ENCODE peak calls at places on chromosomes 4 and X, in four cellular contexts. N is cardiac muscle cell, D is neural progenitor cell, E is neural crest cell. B is an unnamed sample.

GRCh38 chrX:15207384-15207783 is 62.5 kb downstream of the ASB9 start:
- DNase-seq in D (no peak), E (no peak), N (no peak), B (no peak)

GRCh38 chr4:38169524-38169923 is 209.3 kb downstream of the PTTG2 start:
- DNase-seq in N (no peak), E (no peak), D (no peak), B (no peak)

GRCh38 chr4:13483142-13484044 is 747 bp downstream of the RAB28 start:
- DNase-seq in N (peak), D (peak), E (peak), B (peak)

GRCh38 chr4:66687393-66687971 is 857.8 kb downstream of the CENPC start:
- DNase-seq in N (no peak), D (no peak), E (no peak), B (no peak)

GRCh38 chrX:19673334-19674040 is 158.2 kb upstream of the MAP3K15 start:
- DNase-seq in N (no peak), D (no peak), E (no peak), B (peak)

GRCh38 chr4:125639182-125639621 is 324.4 kb downstream of the FAT4 start:
- DNase-seq in D (peak), E (no peak), N (peak), B (peak)

GRCh38 chr4:149914521-149915115 is 99.0 kb upstream of the IQCM start:
- DNase-seq in E (peak), N (peak), D (peak), B (peak)

GRCh38 chrX:77160301-77160700 is 286.9 kb upstream of the FGF16 start:
- DNase-seq in N (no peak), E (no peak), D (peak), B (no peak)

GRCh38 chrX:47662144-47662657 is 3.2 kb upstream of the UXT start:
- DNase-seq in D (no peak), N (no peak), E (no peak), B (no peak)

GRCh38 chrX:12975670-12975965 is 708 bp downstream of the TMSB4X start:
- DNase-seq in E (no peak), N (peak), D (peak), B (no peak)

GRCh38 chr4:97404876-97405523 is 738.3 kb downstream of the STPG2 start:
- DNase-seq in N (no peak), E (no peak), D (no peak), B (no peak)

GRCh38 chr4:108114503-108114902 is 54.2 kb downstream of the LEF1 start:
- DNase-seq in E (no peak), N (peak), D (peak), B (no peak)

GRCh38 chrX:1491851-1492349 is 39.2 kb upstream of the ASMTL start:
- DNase-seq in E (peak), D (peak), N (peak), B (no peak)

GRCh38 chr4:80097395-80098177 is 24.6 kb upstream of the ANTXR2 start:
- DNase-seq in D (no peak), N (no peak), E (no peak), B (peak)

GRCh38 chr4:118967393-118967792 is 78.7 kb downstream of the SYNPO2 start:
- DNase-seq in D (no peak), E (no peak), N (no peak), B (peak)

GRCh38 chr4:73832651-73833237 is 3.7 kb upstream of the CXCL6 start:
- DNase-seq in N (no peak), E (no peak), D (no peak), B (no peak)

GRCh38 chrX:1899841-1900240 is 285.0 kb downstream of the ASMT start:
- DNase-seq in E (no peak), N (no peak), D (no peak), B (no peak)

GRCh38 chr4:34220601-34221000 is 2023.7 kb downstream of the ARAP2 start:
- DNase-seq in D (no peak), N (no peak), E (no peak), B (no peak)

GRCh38 chrX:34132028-34132427 is at the start of gene FAM47A:
- DNase-seq in D (no peak), N (no peak), E (no peak), B (no peak)

GRCh38 chr4:107366016-107366415 is 329.9 kb upstream of the DKK2 start:
- DNase-seq in N (no peak), E (no peak), D (no peak), B (peak)

GRCh38 chrX:54043084-54043483 is 1.2 kb downstream of the PHF8 start:
- DNase-seq in E (no peak), N (no peak), D (no peak), B (no peak)

GRCh38 chr4:139184129-139184528 is 7.1 kb upstream of the ELF2 start:
- DNase-seq in D (no peak), E (no peak), N (no peak), B (no peak)

GRCh38 chr4:169080970-169081369 is 70.9 kb upstream of the CBR4 start:
- DNase-seq in N (no peak), E (no peak), D (no peak), B (peak)

GRCh38 chr4:141643557-141643956 is 7.2 kb downstream of the IL15 start:
- DNase-seq in N (no peak), D (no peak), E (no peak), B (no peak)

GRCh38 chr4:148097811-148098210 is 344.4 kb downstream of the NR3C2 start:
- DNase-seq in E (no peak), N (no peak), D (no peak), B (no peak)

GRCh38 chr4:189124149-189124758 is 816.4 kb upstream of the FRG1 start:
- DNase-seq in N (peak), D (peak), E (peak), B (peak)

GRCh38 chrX:17414057-17414658 is 39.2 kb downstream of the NHS start:
- DNase-seq in E (no peak), D (no peak), N (no peak), B (no peak)

GRCh38 chrX:49179358-49179757 is 6.8 kb downstream of the PRICKLE3 start:
- DNase-seq in D (no peak), N (no peak), E (no peak), B (no peak)

GRCh38 chr4:187006189-187006618 is 282.5 kb upstream of the FAT1 start:
- DNase-seq in D (no peak), E (no peak), N (no peak), B (peak)

GRCh38 chr4:41573458-41574129 is 35.6 kb downstream of the LIMCH1 start:
- DNase-seq in D (no peak), E (no peak), N (no peak), B (no peak)

GRCh38 chr4:146646601-146647000 is 7.9 kb downstream of the POU4F2 start:
- DNase-seq in N (no peak), E (no peak), D (no peak), B (no peak)

GRCh38 chr4:165743422-165743821 is 129.6 kb upstream of the TLL1 start:
- DNase-seq in E (no peak), N (no peak), D (no peak), B (no peak)

GRCh38 chr4:182828678-182829025 is 88.5 kb downstream of the DCTD start:
- DNase-seq in D (peak), E (no peak), N (no peak), B (no peak)

DNA sequence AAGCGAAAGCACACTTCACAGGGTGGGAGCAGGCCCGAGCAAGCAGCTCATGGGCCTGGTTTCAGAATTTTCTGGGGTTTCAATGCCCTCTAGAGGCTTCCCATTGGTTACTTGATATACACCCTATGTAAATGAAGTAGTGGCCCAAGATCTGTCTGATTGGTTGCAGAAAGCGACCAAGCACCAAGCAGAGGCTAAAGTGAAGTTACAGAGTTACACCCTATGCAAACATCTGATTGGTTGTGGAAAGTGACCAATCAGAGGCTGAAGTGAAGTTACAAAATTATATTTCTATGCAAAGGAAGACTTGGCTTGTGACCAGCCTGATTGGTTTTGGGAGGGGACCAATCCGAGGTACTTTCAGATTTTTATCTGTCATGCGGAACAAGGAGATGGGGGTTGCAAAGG is 8.2 kb downstream of the FHIP1A start:
- DNase-seq in N (no peak), D (peak), E (no peak), B (no peak)
- TF ChIP-seq CTCF in N (no peak), D (no peak), E (no peak), B (no peak)

DNA sequence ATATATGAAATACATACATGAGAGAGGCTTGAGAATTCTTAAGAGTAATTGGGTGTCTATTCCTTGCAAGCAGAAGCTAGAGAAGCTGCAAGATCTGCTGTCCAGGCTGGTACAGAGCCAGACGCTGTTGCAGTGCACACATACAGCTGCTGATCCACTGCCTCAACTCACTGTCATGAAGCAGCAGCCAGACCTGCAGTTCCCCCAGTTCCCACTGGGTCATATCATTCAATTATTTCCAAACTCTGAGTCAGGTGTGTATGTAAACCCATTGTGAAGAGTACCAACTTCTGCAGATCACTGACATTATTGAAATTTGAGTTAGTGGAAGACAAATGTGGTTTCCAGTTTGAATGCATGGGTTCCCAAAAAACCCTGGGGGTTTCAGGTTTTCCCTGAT is 1212.8 kb upstream of the ADGRL3 start:
- DNase-seq in N (no peak), E (no peak), D (no peak), B (no peak)
- TF ChIP-seq CTCF in N (no peak), E (no peak), D (peak), B (no peak)

DNA sequence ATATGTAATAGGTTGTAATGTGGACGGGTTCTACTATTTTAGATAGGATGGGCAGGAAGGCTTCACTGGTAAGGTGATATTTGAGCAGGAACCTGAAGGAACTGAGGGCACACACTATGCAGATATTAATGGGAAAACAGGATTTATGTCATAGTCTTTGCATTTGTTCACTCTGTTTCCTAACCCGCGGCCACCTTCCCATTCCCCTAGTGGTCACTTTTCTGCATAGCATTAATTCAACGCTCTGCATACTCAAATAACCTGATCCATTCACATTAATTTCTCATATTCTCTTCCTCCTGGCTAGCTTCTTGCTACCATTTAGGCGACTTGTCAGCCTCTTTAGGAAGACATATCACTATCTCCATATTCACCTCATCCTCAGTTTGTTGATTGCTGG is 61.5 kb downstream of the GSPT2 start:
- DNase-seq in E (no peak), D (no peak), N (no peak), B (no peak)
- TF ChIP-seq CTCF in E (peak), D (peak), N (no peak), B (no peak)

GRCh38 chr4:6896035-6896434 is 13.6 kb upstream of the TBC1D14 start:
- DNase-seq in N (no peak), D (no peak), E (no peak), B (no peak)
- TF ChIP-seq CTCF in N (no peak), D (no peak), E (no peak), B (no peak)

GRCh38 chr4:78629991-78630541 is 78.5 kb downstream of the ANXA3 start:
- DNase-seq in N (no peak), D (no peak), E (no peak), B (no peak)

GRCh38 chr4:78638324-78639172 is 87.0 kb downstream of the ANXA3 start:
- DNase-seq in E (no peak), D (no peak), N (no peak), B (no peak)

GRCh38 chr4:78634011-78634664 is 82.6 kb downstream of the ANXA3 start:
- DNase-seq in D (no peak), E (no peak), N (no peak), B (no peak)
- TF ChIP-seq CTCF in D (no peak), E (no peak), N (no peak), B (no peak)

GRCh38 chrX:43949669-43950068 is 23.5 kb downstream of the NDP start:
- DNase-seq in D (peak), E (peak), N (peak), B (no peak)
- TF ChIP-seq CTCF in D (peak), E (peak), N (peak), B (peak)

GRCh38 chrX:149938427-149939270 is at the start of gene EOLA2:
- DNase-seq in N (peak), E (peak), D (peak), B (peak)

GRCh38 chrX:149939271-149940014 is 1.2 kb upstream of the EOLA2 start:
- DNase-seq in D (peak), N (peak), E (peak), B (peak)

GRCh38 chrX:149937881-149938426 is 337 bp downstream of the EOLA2 start:
- DNase-seq in E (no peak), D (peak), N (no peak), B (no peak)

GRCh38 chrX:149940015-149940716 is 1.9 kb upstream of the EOLA2 start:
- DNase-seq in E (peak), N (peak), D (peak), B (peak)
- TF ChIP-seq CTCF in E (no peak), N (no peak), D (peak), B (peak)

GRCh38 chr4:7650606-7651400 is 216.1 kb upstream of the PSAPL1 start:
- DNase-seq in D (peak), E (peak), N (peak), B (no peak)
- TF ChIP-seq CTCF in D (peak), E (peak), N (peak), B (peak)

GRCh38 chr4:143375326-143376073 is 38.8 kb downstream of the GAB1 start:
- DNase-seq in D (peak), N (peak), E (no peak), B (no peak)
- TF ChIP-seq CTCF in D (peak), N (peak), E (peak), B (peak)

GRCh38 chr4:28682872-28683271 is 1822.2 kb downstream of the STIM2 start:
- DNase-seq in E (no peak), D (peak), N (no peak), B (no peak)

GRCh38 chr4:28690890-28691289 is 1830.2 kb downstream of the STIM2 start:
- DNase-seq in D (no peak), E (no peak), N (no peak), B (no peak)

DNA sequence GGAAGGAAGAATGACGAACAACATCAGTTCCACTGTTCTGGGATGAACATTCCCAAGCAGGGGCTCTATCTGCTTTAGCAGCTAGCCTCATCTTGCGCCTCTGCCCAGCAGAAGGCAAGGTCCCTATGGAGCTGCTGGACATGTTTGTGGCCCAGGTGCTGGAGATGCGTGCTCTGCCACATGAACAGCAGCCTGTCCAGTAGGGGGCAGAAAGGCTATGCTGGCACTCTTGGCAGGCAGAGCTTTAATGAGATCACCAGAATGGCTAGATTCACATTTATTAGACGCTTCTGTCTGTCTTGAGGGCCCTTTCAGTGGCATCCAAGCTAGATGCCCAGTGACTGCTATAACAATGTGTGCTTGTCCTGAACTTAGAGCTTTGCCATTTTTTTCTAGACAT is 1826.0 kb downstream of the STIM2 start:
- DNase-seq in E (peak), D (peak), N (peak), B (no peak)
- TF ChIP-seq CTCF in E (peak), D (peak), N (peak), B (no peak)